ENCODE peak calls at places on chromosomes 6 and 20, in eight cellular contexts. A, U, I, M, K, O, D and X are unnamed samples. For H3K36me3, the result is how much of the 10 kb centered on the place peaks cover.

GRCh38 chr20:19110866-19111460 is 101.5 kb upstream of the SLC24A3 start:
- DNase-seq in A (no peak), U (no peak), I (no peak), M (no peak), K (no peak), O (no peak), D (no peak), X (no peak)

GRCh38 chr6:32291549-32291948 is 67.7 kb upstream of the NOTCH4 start:
- DNase-seq in A (no peak), U (no peak), I (no peak), M (no peak), K (no peak), O (no peak), D (no peak), X (no peak)

GRCh38 chr20:15491564-15491963 is 1081.7 kb downstream of the KIF16B start:
- DNase-seq in A (peak), U (no peak), I (no peak), M (peak), K (no peak), O (no peak), D (no peak), X (no peak)

GRCh38 chr20:54086444-54087134 is 16.2 kb upstream of the BCAS1 start:
- DNase-seq in A (no peak), U (no peak), I (no peak), M (no peak), K (no peak), O (no peak), D (no peak), X (no peak)

GRCh38 chr20:23666189-23666588 is 22.6 kb downstream of the CST4 start:
- DNase-seq in A (peak), U (no peak), I (no peak), M (no peak), K (no peak), O (no peak), D (no peak), X (no peak)

GRCh38 chr20:46375771-46376170 is 30.6 kb downstream of the ELMO2 start:
- DNase-seq in A (no peak), U (no peak), I (no peak), M (no peak), K (no peak), O (no peak), D (no peak), X (no peak)

GRCh38 chr6:122620902-122621301 is 10.7 kb downstream of the PKIB start:
- DNase-seq in A (no peak), U (no peak), I (no peak), M (no peak), K (no peak), O (no peak), D (no peak), X (no peak)

GRCh38 chr6:16966821-16967817 is 134.7 kb upstream of the STMND1 start:
- DNase-seq in A (no peak), U (no peak), I (no peak), M (no peak), K (no peak), O (no peak), D (no peak), X (no peak)

GRCh38 chr6:46352541-46353267 is 138.5 kb downstream of the RCAN2 start:
- DNase-seq in A (peak), U (no peak), I (no peak), M (no peak), K (no peak), O (no peak), D (peak), X (no peak)

GRCh38 chr6:134253681-134254080 is 64.2 kb downstream of the SGK1 start:
- DNase-seq in A (peak), U (no peak), I (no peak), M (peak), K (no peak), O (no peak), D (peak), X (no peak)

GRCh38 chr6:165893431-165893830 is 230.4 kb upstream of the PDE10A start:
- DNase-seq in A (no peak), U (no peak), I (no peak), M (no peak), K (no peak), O (no peak), D (no peak), X (no peak)

GRCh38 chr6:63740709-63741108 is 105.1 kb downstream of the PHF3 start:
- DNase-seq in A (no peak), U (no peak), I (no peak), M (no peak), K (no peak), O (no peak), D (no peak), X (no peak)

GRCh38 chr6:46419576-46420002 is 71.7 kb downstream of the RCAN2 start:
- DNase-seq in A (peak), U (no peak), I (no peak), M (peak), K (no peak), O (peak), D (peak), X (peak)

GRCh38 chr6:159104163-159104885 is 59.5 kb upstream of the TAGAP start:
- DNase-seq in A (peak), U (peak), I (peak), M (peak), K (no peak), O (no peak), D (no peak), X (peak)

GRCh38 chr20:12255571-12255970 is 337.9 kb downstream of the BTBD3 start:
- DNase-seq in A (no peak), U (no peak), I (no peak), M (no peak), K (no peak), O (no peak), D (no peak), X (no peak)

GRCh38 chr6:5730586-5731263 is 276.0 kb downstream of the NRN1 start:
- DNase-seq in A (no peak), U (no peak), I (no peak), M (no peak), K (no peak), O (no peak), D (no peak), X (no peak)

GRCh38 chr6:26457407-26457795 is 354 bp upstream of the BTN2A1 start:
- DNase-seq in A (peak), U (no peak), I (no peak), M (no peak), K (no peak), O (no peak), D (no peak), X (peak)

GRCh38 chr6:158474961-158475343 is 84.9 kb upstream of the TMEM181 start:
- DNase-seq in A (no peak), U (no peak), I (no peak), M (no peak), K (no peak), O (no peak), D (no peak), X (no peak)

GRCh38 chr6:159769470-159769869 is 7.6 kb downstream of the ACAT2 start:
- DNase-seq in A (no peak), U (no peak), I (no peak), M (no peak), K (no peak), O (no peak), D (no peak), X (no peak)

GRCh38 chr6:138410972-138411667 is 7.1 kb downstream of the HEBP2 start:
- DNase-seq in A (no peak), U (no peak), I (no peak), M (no peak), K (no peak), O (no peak), D (no peak), X (no peak)

GRCh38 chr6:33716379-33716778 is 4.9 kb upstream of the UQCC2 start:
- DNase-seq in A (no peak), U (no peak), I (peak), M (no peak), K (no peak), O (no peak), D (no peak), X (no peak)

GRCh38 chr6:148465654-148466053 is 123.0 kb downstream of the SASH1 start:
- DNase-seq in A (no peak), U (no peak), I (no peak), M (no peak), K (no peak), O (no peak), D (no peak), X (no peak)

GRCh38 chr6:148016013-148016412 is 326.6 kb upstream of the SASH1 start:
- DNase-seq in A (no peak), U (no peak), I (no peak), M (no peak), K (no peak), O (no peak), D (no peak), X (no peak)

DNA sequence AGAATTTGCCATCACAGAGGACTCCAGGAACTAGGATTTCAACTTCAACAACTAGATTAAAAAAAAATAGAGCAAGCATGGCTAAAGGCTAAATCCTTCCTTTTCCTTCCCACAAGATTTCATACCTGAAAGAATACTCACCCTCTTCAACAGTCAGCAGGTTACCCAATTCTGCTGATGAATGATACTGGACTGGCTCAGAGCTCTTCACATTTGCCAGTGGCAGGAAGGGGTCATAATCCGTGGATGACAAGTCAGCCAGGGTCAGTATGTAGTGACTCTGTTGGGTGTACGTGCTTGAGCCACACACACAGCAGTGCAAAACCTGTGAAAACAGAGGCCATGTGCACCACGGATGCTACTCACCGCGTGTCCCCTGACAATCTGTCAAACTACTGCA is 152.9 kb downstream of the INSM1 start:
- DNase-seq in A (no peak), U (no peak), I (no peak), M (no peak), K (no peak), O (no peak), D (no peak), X (no peak)
- H3K4me3 ChIP-seq in A (no peak), U (no peak), I (no peak), M (no peak), K (no peak), O (no peak), D (no peak), X (no peak)

GRCh38 chr6:150894935-150895686 is 29.6 kb downstream of the MTHFD1L start:
- DNase-seq in A (no peak), U (no peak), I (no peak), M (peak), K (no peak), O (no peak), D (no peak), X (peak)
- H3K36me3 ChIP-seq in A (under half), U (under half), I (under half), M (under half), K (under half), O (under half), D (under half), X (under half)

GRCh38 chr6:17979479-17979878 is 8.0 kb downstream of the KIF13A start:
- DNase-seq in A (no peak), U (no peak), I (no peak), M (no peak), K (no peak), O (no peak), D (no peak), X (no peak)

GRCh38 chr6:17983712-17984111 is 3.7 kb downstream of the KIF13A start:
- DNase-seq in A (no peak), U (no peak), I (no peak), M (no peak), K (no peak), O (no peak), D (no peak), X (no peak)

GRCh38 chr6:17984399-17984798 is 3.0 kb downstream of the KIF13A start:
- DNase-seq in A (no peak), U (no peak), I (no peak), M (no peak), K (no peak), O (no peak), D (no peak), X (no peak)

GRCh38 chr6:17984822-17985660 is 2.4 kb downstream of the KIF13A start:
- DNase-seq in A (no peak), U (no peak), I (no peak), M (no peak), K (no peak), O (no peak), D (no peak), X (no peak)

GRCh38 chr6:17980329-17980728 is 7.1 kb downstream of the KIF13A start:
- DNase-seq in A (no peak), U (no peak), I (no peak), M (no peak), K (no peak), O (no peak), D (no peak), X (no peak)
- H3K27ac ChIP-seq in A (no peak), U (no peak), I (no peak), M (no peak), K (no peak), O (peak), D (peak), X (no peak)

GRCh38 chr20:41001497-41001896 is 27.1 kb upstream of the TOP1 start:
- DNase-seq in A (no peak), U (no peak), I (no peak), M (no peak), K (no peak), O (no peak), D (no peak), X (no peak)

GRCh38 chr20:41003143-41003932 is 25.3 kb upstream of the TOP1 start:
- DNase-seq in A (peak), U (peak), I (no peak), M (no peak), K (peak), O (peak), D (peak), X (peak)

GRCh38 chr20:41004561-41005360 is 23.9 kb upstream of the TOP1 start:
- DNase-seq in A (no peak), U (no peak), I (no peak), M (no peak), K (peak), O (no peak), D (no peak), X (no peak)

GRCh38 chr20:41000628-41001027 is 28.0 kb upstream of the TOP1 start:
- DNase-seq in A (no peak), U (no peak), I (no peak), M (no peak), K (no peak), O (no peak), D (no peak), X (no peak)

GRCh38 chr20:41002842-41003142 is 25.8 kb upstream of the TOP1 start:
- DNase-seq in A (no peak), U (no peak), I (no peak), M (no peak), K (no peak), O (no peak), D (no peak), X (no peak)
- H3K4me3 ChIP-seq in A (no peak), U (no peak), I (no peak), M (no peak), K (no peak), O (no peak), D (no peak), X (no peak)

GRCh38 chr20:49285813-49286494 is 8.1 kb upstream of the ZNFX1 start:
- DNase-seq in A (no peak), U (no peak), I (no peak), M (no peak), K (no peak), O (no peak), D (no peak), X (no peak)

GRCh38 chr20:49286689-49287551 is 9.1 kb upstream of the ZNFX1 start:
- DNase-seq in A (peak), U (no peak), I (no peak), M (peak), K (no peak), O (no peak), D (no peak), X (no peak)

GRCh38 chr20:49287555-49288249 is 9.8 kb upstream of the ZNFX1 start:
- DNase-seq in A (no peak), U (no peak), I (no peak), M (no peak), K (no peak), O (no peak), D (no peak), X (no peak)

GRCh38 chr20:49288784-49289696 is 11.2 kb upstream of the ZNFX1 start:
- DNase-seq in A (peak), U (no peak), I (no peak), M (no peak), K (no peak), O (no peak), D (no peak), X (no peak)

GRCh38 chr20:49288250-49288751 is 10.4 kb upstream of the ZNFX1 start:
- DNase-seq in A (no peak), U (no peak), I (no peak), M (no peak), K (no peak), O (no peak), D (no peak), X (no peak)
- H3K36me3 ChIP-seq in A (half or more), U (half or more), I (half or more), M (under half), K (half or more), O (half or more), D (half or more), X (half or more)